ENCODE peak calls at places on chromosomes 2 and 18, in five cellular contexts. B is AG10803, F is GM12865, W is astrocyte of the spinal cord, A is upper lobe of right lung. O is an unnamed sample.

GRCh38 chr2:151902829-151903228 is 74.6 kb upstream of the ARL5A start:
- DNase-seq in W (no peak), B (no peak), F (no peak), A (no peak), O (no peak)

GRCh38 chr18:13482641-13482945 is 243.8 kb downstream of the FAM210A start:
- DNase-seq in A (no peak), W (no peak), F (no peak), B (no peak), O (no peak)

GRCh38 chr2:29425866-29426265 is 310.7 kb downstream of the CLIP4 start:
- DNase-seq in W (no peak), A (no peak), B (no peak), F (no peak), O (no peak)

GRCh38 chr2:191901031-191901430 is 54.1 kb upstream of the CAVIN2 start:
- DNase-seq in B (no peak), F (no peak), W (no peak), A (no peak), O (no peak)

GRCh38 chr18:73752546-73752945 is 395.1 kb downstream of the FBXO15 start:
- DNase-seq in B (peak), A (no peak), F (no peak), W (peak), O (peak)

GRCh38 chr18:58044370-58045264 is 591 bp downstream of the NEDD4L start:
- DNase-seq in A (peak), W (peak), B (no peak), F (peak), O (peak)

GRCh38 chr2:85796549-85797262 is 42.9 kb downstream of the ATOH8 start:
- DNase-seq in W (no peak), F (no peak), B (peak), A (peak), O (no peak)

GRCh38 chr2:114079366-114080004 is 189.6 kb downstream of the ACTR3 start:
- DNase-seq in B (no peak), F (no peak), W (no peak), A (no peak), O (no peak)

GRCh38 chr2:40038646-40039045 is 259.6 kb upstream of the THUMPD2 start:
- DNase-seq in B (no peak), W (no peak), F (no peak), A (no peak), O (peak)

GRCh38 chr2:98009887-98010760 is 14.4 kb upstream of the TMEM131 start:
- DNase-seq in F (peak), W (no peak), A (no peak), B (peak), O (peak)

GRCh38 chr2:227414846-227415245 is 27.1 kb upstream of the SCYGR1 start:
- DNase-seq in A (no peak), B (peak), W (peak), F (no peak), O (peak)

GRCh38 chr2:239035997-239036731 is 188.3 kb downstream of the TWIST2 start:
- DNase-seq in W (no peak), B (no peak), F (no peak), A (peak), O (no peak)

GRCh38 chr2:233976690-233977294 is 59.6 kb downstream of the TRPM8 start:
- DNase-seq in W (peak), F (peak), B (peak), A (no peak), O (peak)

GRCh38 chr2:217932661-217933325 is 70.0 kb downstream of the TNS1 start:
- DNase-seq in F (no peak), A (no peak), B (no peak), W (no peak), O (no peak)

GRCh38 chr18:4270016-4270415 is 185.1 kb downstream of the DLGAP1 start:
- DNase-seq in A (no peak), B (no peak), W (no peak), F (peak), O (no peak)

GRCh38 chr2:23418490-23418911 is 33.5 kb downstream of the KLHL29 start:
- DNase-seq in F (no peak), W (peak), A (no peak), B (peak), O (peak)

GRCh38 chr2:16330012-16330411 is 335.6 kb downstream of the CYRIA start:
- DNase-seq in A (no peak), F (no peak), B (no peak), W (no peak), O (no peak)

GRCh38 chr18:3333056-3333720 is 71.3 kb downstream of the MYL12B start:
- DNase-seq in F (no peak), W (no peak), A (no peak), B (no peak), O (no peak)

GRCh38 chr2:95698166-95698565 is 106.4 kb downstream of the TRIM43 start:
- DNase-seq in A (no peak), W (peak), F (no peak), B (no peak), O (no peak)

GRCh38 chr2:102488063-102488462 is 15.0 kb downstream of the SLC9A4 start:
- DNase-seq in F (no peak), B (peak), W (peak), A (no peak), O (peak)

GRCh38 chr2:207481924-207482323 is 47.8 kb upstream of the CREB1 start:
- DNase-seq in F (no peak), A (no peak), W (no peak), B (no peak), O (peak)

GRCh38 chr2:59025157-59025757 is 784.1 kb upstream of the FANCL start:
- DNase-seq in A (peak), W (peak), F (peak), B (peak), O (peak)

GRCh38 chr2:118371500-118371899 is 283.2 kb downstream of the INSIG2 start:
- DNase-seq in F (peak), W (peak), A (no peak), B (peak), O (peak)

GRCh38 chr2:238398577-238398976 is 28.1 kb upstream of the ASB1 start:
- DNase-seq in B (no peak), W (no peak), F (no peak), A (no peak), O (no peak)

GRCh38 chr2:219287569-219288265 is 8.6 kb downstream of the DNAJB2 start:
- DNase-seq in W (no peak), F (no peak), A (peak), B (no peak), O (no peak)

GRCh38 chr2:102044967-102045489 is 53.3 kb downstream of the IL1R2 start:
- DNase-seq in F (no peak), A (no peak), W (no peak), B (no peak), O (peak)

GRCh38 chr2:132845339-132845738 is 175.3 kb upstream of the LYPD1 start:
- DNase-seq in A (no peak), F (no peak), W (no peak), B (no peak), O (no peak)

GRCh38 chr2:71459084-71459431 is 5.7 kb downstream of the DYSF start:
- DNase-seq in F (no peak), A (no peak), W (no peak), B (peak), O (no peak)

GRCh38 chr2:17538844-17539554 is 1.5 kb upstream of the VSNL1 start:
- DNase-seq in F (peak), B (peak), A (peak), W (peak), O (peak)

GRCh38 chr2:217776631-217777030 is 226.2 kb downstream of the TNS1 start:
- DNase-seq in B (no peak), F (no peak), W (no peak), A (no peak), O (no peak)

GRCh38 chr2:128187032-128187654 is 96.1 kb downstream of the UGGT1 start:
- DNase-seq in F (no peak), A (no peak), W (peak), B (peak), O (peak)

GRCh38 chr2:134712334-134712733 is 6.5 kb downstream of the TMEM163 start:
- DNase-seq in F (no peak), B (no peak), W (no peak), A (no peak), O (no peak)

GRCh38 chr2:171600126-171600525 is 77.9 kb downstream of the CYBRD1 start:
- DNase-seq in B (no peak), W (no peak), A (no peak), F (no peak), O (no peak)

GRCh38 chr2:14232212-14232611 is 400.3 kb upstream of the LRATD1 start:
- DNase-seq in F (no peak), W (no peak), B (no peak), A (no peak), O (no peak)

GRCh38 chr2:100292022-100292580 is 30.2 kb downstream of the LONRF2 start:
- DNase-seq in B (peak), F (peak), A (peak), W (peak), O (peak)

GRCh38 chr2:99863914-99864273 is 278.5 kb downstream of the AFF3 start:
- DNase-seq in F (no peak), A (no peak), W (no peak), B (no peak), O (no peak)

GRCh38 chr18:11146238-11146946 is 3.0 kb downstream of the PIEZO2 start:
- DNase-seq in W (no peak), F (no peak), B (no peak), A (no peak), O (no peak)

GRCh38 chr2:108621087-108621559 is 86.9 kb downstream of the LIMS1 start:
- DNase-seq in B (no peak), F (peak), W (peak), A (no peak), O (no peak)

GRCh38 chr2:1727796-1728474 is 16.4 kb downstream of the PXDN start:
- DNase-seq in B (no peak), A (no peak), W (no peak), F (no peak), O (no peak)

DNA sequence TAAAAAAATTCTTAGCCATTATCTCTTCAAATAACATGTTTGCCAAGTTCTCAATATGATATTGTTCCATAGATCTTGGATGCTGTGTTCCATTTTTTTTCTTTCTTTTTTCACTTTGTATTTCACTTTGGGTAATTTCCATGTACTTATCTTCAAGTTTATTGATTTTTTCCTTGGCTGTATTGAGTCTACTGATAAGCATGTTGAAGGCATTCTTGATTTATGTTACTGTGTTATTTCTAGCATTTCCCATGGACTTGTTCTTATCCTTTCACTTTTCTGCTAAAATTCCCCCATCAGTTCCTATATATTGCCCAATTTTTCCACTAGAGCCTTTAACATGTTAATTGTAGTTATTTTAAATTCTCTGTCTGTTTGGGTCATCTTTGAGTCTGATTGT is 50.8 kb upstream of the CHN1 start:
- DNase-seq in F (no peak), W (no peak), B (no peak), A (no peak), O (no peak)
- TF ChIP-seq CTCF in F (no peak), W (no peak), B (no peak), A (no peak), O (no peak)

GRCh38 chr18:55588001-55588875 is at the start of gene TCF4:
- DNase-seq in W (peak), B (peak), F (peak), A (peak), O (peak)

GRCh38 chr18:55586841-55587240 is 1.2 kb downstream of the TCF4 start:
- DNase-seq in F (peak), B (peak), A (no peak), W (peak), O (peak)

GRCh38 chr18:55589625-55590291 is 1.8 kb upstream of the TCF4 start:
- DNase-seq in B (peak), W (peak), F (peak), A (peak), O (peak)

GRCh38 chr18:55587341-55588000 is 521 bp downstream of the TCF4 start:
- DNase-seq in A (no peak), W (peak), F (peak), B (peak), O (peak)

GRCh38 chr18:55588876-55589595 is 1.0 kb upstream of the TCF4 start:
- DNase-seq in B (no peak), F (no peak), A (no peak), W (peak), O (peak)
- H3K4me3 ChIP-seq in B (peak), F (peak), A (peak), W (peak), O (peak)

GRCh38 chr18:27014841-27015240 is 149.3 kb upstream of the AQP4 start:
- DNase-seq in W (no peak), A (no peak), F (no peak), B (no peak), O (no peak)

GRCh38 chr18:27017901-27018500 is 152.5 kb upstream of the AQP4 start:
- DNase-seq in F (peak), B (no peak), W (peak), A (no peak), O (no peak)
- TF ChIP-seq CTCF in F (peak), B (peak), W (peak), A (peak), O (no peak)

GRCh38 chr2:240831594-240832204 is 11.7 kb upstream of the KIF1A start:
- DNase-seq in F (no peak), B (no peak), A (no peak), W (no peak), O (no peak)
- H3K4me3 ChIP-seq in F (no peak), B (peak), A (peak), W (peak), O (peak)

GRCh38 chr2:205763708-205764501 is 81.6 kb downstream of the NRP2 start:
- DNase-seq in A (peak), F (no peak), B (peak), W (peak), O (peak)
- TF ChIP-seq CTCF in A (peak), F (peak), B (peak), W (peak), O (peak)

DNA sequence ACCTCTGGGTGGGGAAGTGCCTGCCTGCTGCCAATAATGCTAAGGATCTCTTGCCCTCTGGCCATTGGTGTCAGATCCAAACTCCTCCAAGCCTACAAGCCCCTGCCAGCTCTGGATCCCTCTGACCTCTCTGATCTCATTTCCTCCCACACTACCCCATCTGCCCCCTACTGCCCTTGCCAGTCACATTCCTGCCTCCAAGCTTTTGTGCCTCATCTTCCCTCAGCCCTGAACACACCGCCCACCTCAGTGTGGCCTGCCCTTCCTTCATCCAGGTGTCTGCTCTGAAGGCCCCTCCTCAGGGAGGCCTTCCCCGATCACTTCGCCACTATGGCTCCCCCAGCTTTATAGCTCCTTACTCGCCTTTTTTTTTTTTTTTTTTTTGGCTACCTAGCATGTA is 161.0 kb upstream of the GLI2 start:
- DNase-seq in W (no peak), F (no peak), A (no peak), B (no peak), O (no peak)
- H3K4me3 ChIP-seq in W (no peak), F (no peak), A (no peak), B (no peak), O (no peak)

DNA sequence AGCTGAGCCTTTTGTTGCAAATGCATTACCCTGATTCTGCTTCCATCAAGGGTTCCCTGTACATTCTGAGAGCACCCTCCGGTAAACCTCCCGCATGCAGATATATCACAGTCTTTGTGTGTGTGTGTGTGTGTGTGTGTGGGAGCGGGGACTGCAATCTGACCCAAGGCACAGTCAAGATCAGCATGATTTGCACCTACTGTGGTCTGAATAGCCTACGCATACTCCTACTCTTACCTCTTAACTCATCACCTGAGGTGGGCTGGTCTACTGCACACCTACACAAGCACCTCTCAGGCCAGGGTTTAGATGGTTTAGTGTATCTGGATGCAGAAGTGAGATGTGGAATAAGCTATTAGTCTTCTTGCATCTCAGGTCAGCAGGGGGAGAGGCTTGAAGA is 174.6 kb downstream of the FSHR start:
- DNase-seq in A (no peak), F (no peak), B (no peak), W (no peak), O (no peak)
- TF ChIP-seq CTCF in A (no peak), F (no peak), B (no peak), W (no peak), O (no peak)

GRCh38 chr2:230668184-230668938 is 44.3 kb upstream of the CAB39 start:
- DNase-seq in F (peak), W (no peak), A (peak), B (no peak), O (peak)

GRCh38 chr2:230668939-230669303 is 43.7 kb upstream of the CAB39 start:
- DNase-seq in F (peak), W (no peak), B (no peak), A (no peak), O (no peak)

GRCh38 chr2:230666885-230667712 is 45.5 kb upstream of the CAB39 start:
- DNase-seq in B (peak), W (peak), A (no peak), F (peak), O (peak)

GRCh38 chr2:230671117-230671516 is 41.5 kb upstream of the CAB39 start:
- DNase-seq in F (no peak), W (peak), B (peak), A (no peak), O (peak)

GRCh38 chr2:230669386-230669935 is 43.2 kb upstream of the CAB39 start:
- DNase-seq in W (peak), F (no peak), B (no peak), A (no peak), O (no peak)
- H3K4me3 ChIP-seq in W (no peak), F (peak), B (no peak), A (no peak), O (no peak)

GRCh38 chr2:210199186-210199765 is 26.0 kb downstream of the ACADL start:
- DNase-seq in B (peak), W (peak), A (no peak), F (peak), O (peak)
- TF ChIP-seq CTCF in B (peak), W (peak), A (peak), F (peak), O (peak)

O was measured in fibroblast of villous mesenchyme.